ENCODE peak calls at places on chromosomes 3 and 15, in six cellular contexts. B is A549, Y is IMR-90, D is K562, J is HepG2, G is GM12878. U is an unnamed sample.

GRCh38 chr3:164468055-164468454 is 610.2 kb downstream of the SI start:
- DNase-seq in B (no peak), Y (no peak), D (no peak), J (no peak), G (no peak), U (no peak)

GRCh38 chr15:70267879-70268278 is 170.2 kb upstream of the TLE3 start:
- DNase-seq in B (no peak), Y (peak; percentile 15), D (no peak), J (no peak), G (no peak), U (no peak)

GRCh38 chr15:43183270-43183669 is 1.9 kb upstream of the CCNDBP1 start:
- DNase-seq in B (no peak), Y (no peak), D (no peak), J (no peak), G (no peak), U (no peak)

GRCh38 chr3:385151-385550 is 188.6 kb downstream of the CHL1 start:
- DNase-seq in B (peak; percentile 5), Y (peak; percentile 17), D (no peak), J (no peak), G (no peak), U (no peak)

GRCh38 chr3:184428561-184429175 is 48.8 kb downstream of the CHRD start:
- DNase-seq in B (no peak), Y (no peak), D (no peak), J (no peak), G (no peak), U (no peak)

GRCh38 chr3:33439421-33440327 is 531 bp downstream of the UBP1 start:
- DNase-seq in B (peak; percentile 54), Y (peak; percentile 15), D (peak; percentile 81), J (peak; percentile 21), G (no peak), U (peak; percentile 45)

GRCh38 chr15:57735891-57736290 is 29.4 kb downstream of the POLR2M start:
- DNase-seq in B (no peak), Y (no peak), D (no peak), J (no peak), G (no peak), U (no peak)

GRCh38 chr3:195767792-195768191 is 43.9 kb downstream of the MUC4 start:
- DNase-seq in B (no peak), Y (no peak), D (no peak), J (no peak), G (no peak), U (no peak)

GRCh38 chr15:41416162-41416741 is 643 bp upstream of the RTF1 start:
- DNase-seq in B (no peak), Y (no peak), D (no peak), J (no peak), G (no peak), U (no peak)

GRCh38 chr3:13348671-13349396 is 71.3 kb downstream of the NUP210 start:
- DNase-seq in B (no peak), Y (peak; percentile 7), D (no peak), J (no peak), G (no peak), U (no peak)

GRCh38 chr15:20348900-20349773 is 192.5 kb downstream of the GOLGA6L6 start:
- DNase-seq in B (peak; percentile 6), Y (no peak), D (peak; percentile 16), J (no peak), G (no peak), U (no peak)

GRCh38 chr15:23504003-23504402 is 57.0 kb upstream of the GOLGA6L2 start:
- DNase-seq in B (no peak), Y (no peak), D (no peak), J (no peak), G (no peak), U (no peak)

GRCh38 chr3:60246361-60246760 is 1004.9 kb downstream of the FHIT start:
- DNase-seq in B (no peak), Y (no peak), D (no peak), J (no peak), G (no peak), U (no peak)

GRCh38 chr3:89813500-89813899 is 706.1 kb downstream of the EPHA3 start:
- DNase-seq in B (no peak), Y (no peak), D (no peak), J (no peak), G (no peak), U (no peak)

GRCh38 chr15:82624008-82624407 is 23.2 kb downstream of the CPEB1 start:
- DNase-seq in B (no peak), Y (no peak), D (no peak), J (no peak), G (no peak), U (no peak)

GRCh38 chr15:31412824-31413223 is 86.2 kb downstream of the KLF13 start:
- DNase-seq in B (no peak), Y (no peak), D (no peak), J (no peak), G (no peak), U (no peak)

GRCh38 chr3:100289339-100289738 is 28.5 kb downstream of the TBC1D23 start:
- DNase-seq in B (no peak), Y (peak; percentile 37), D (peak; percentile 82), J (no peak), G (no peak), U (no peak)

GRCh38 chr15:39251413-39252197 is 329.3 kb upstream of the THBS1 start:
- DNase-seq in B (no peak), Y (peak; percentile 60), D (no peak), J (no peak), G (peak; percentile 26), U (no peak)

GRCh38 chr3:108757404-108757982 is at the start of gene RETNLB:
- DNase-seq in B (no peak), Y (no peak), D (no peak), J (no peak), G (no peak), U (no peak)

GRCh38 chr3:71859128-71859519 is 74.2 kb upstream of the PROK2 start:
- DNase-seq in B (peak; percentile 42), Y (no peak), D (peak; percentile 10), J (peak; percentile 16), G (no peak), U (peak; percentile 34)

GRCh38 chr3:98977520-98977919 is 76.0 kb upstream of the DCBLD2 start:
- DNase-seq in B (peak; percentile 89), Y (peak; percentile 91), D (no peak), J (peak; percentile 75), G (peak; percentile 43), U (no peak)

GRCh38 chr3:108472011-108472591 is 38.3 kb downstream of the MYH15 start:
- DNase-seq in B (peak; percentile 73), Y (peak; percentile 95), D (no peak), J (no peak), G (no peak), U (no peak)

GRCh38 chr3:14134291-14134690 is 9.4 kb downstream of the TMEM43 start:
- DNase-seq in B (no peak), Y (no peak), D (no peak), J (no peak), G (no peak), U (no peak)

GRCh38 chr3:124246949-124247348 is 255.0 kb upstream of the ROPN1 start:
- DNase-seq in B (peak; percentile 52), Y (peak; percentile 25), D (peak; percentile 10), J (peak; percentile 43), G (no peak), U (peak; percentile 42)

DNA sequence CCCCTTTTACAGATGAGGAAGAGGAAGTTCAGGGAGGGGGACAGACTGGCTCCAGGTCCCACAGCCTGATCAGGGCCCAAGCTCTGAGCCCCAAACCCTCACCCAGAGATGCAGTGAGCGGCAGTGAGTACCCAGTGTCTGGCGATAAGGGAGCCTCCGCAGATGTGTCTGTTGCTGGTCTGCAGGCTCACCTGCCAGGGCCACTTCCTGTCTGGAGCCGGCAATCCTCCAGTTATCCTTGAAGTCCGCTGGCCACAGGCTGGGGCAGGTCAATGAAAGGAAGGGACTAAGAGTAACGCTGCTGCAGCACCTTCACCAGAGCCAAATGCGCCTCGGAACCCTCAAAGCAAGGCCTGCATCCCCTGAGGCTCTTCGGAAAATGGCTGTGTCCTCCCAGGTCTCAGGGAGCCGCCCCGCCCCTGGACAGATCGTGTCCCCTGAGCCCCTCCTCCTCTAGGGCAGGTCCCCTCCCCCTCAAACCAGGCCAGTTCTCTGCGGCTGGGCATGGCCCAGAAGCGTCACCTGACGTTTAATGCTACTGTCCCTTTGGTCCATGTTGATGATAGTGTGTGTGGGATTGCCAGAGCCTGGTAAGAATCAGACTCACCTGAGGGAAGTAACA is 51.5 kb downstream of the MYL3 start:
- DNase-seq in B (no peak), Y (no peak), D (peak; percentile 55), J (no peak), G (no peak), U (no peak)
- TF ChIP-seq BHLHE40 in B (no peak), Y (no peak), D (no peak), J (no peak), G (no peak), U (no peak)

GRCh38 chr3:9399746-9400145 is 2.3 kb downstream of the SETD5 start:
- DNase-seq in B (peak; percentile 86), Y (peak; percentile 97), D (peak; percentile 69), J (peak; percentile 79), G (no peak), U (peak; percentile 54)

GRCh38 chr3:9398715-9399708 is 1.6 kb downstream of the SETD5 start:
- DNase-seq in B (peak; percentile 58), Y (peak; percentile 66), D (peak; percentile 46), J (peak; percentile 62), G (no peak), U (no peak)

GRCh38 chr3:9397331-9397910 is at the start of gene SETD5:
- DNase-seq in B (peak; percentile 96), Y (peak; percentile 94), D (peak; percentile 98), J (peak; percentile 89), G (peak; percentile 67), U (peak; percentile 82)

GRCh38 chr3:9396632-9397330 is 634 bp upstream of the SETD5 start:
- DNase-seq in B (peak; percentile 99), Y (peak; percentile 100), D (peak; percentile 96), J (peak; percentile 98), G (peak; percentile 98), U (peak; percentile 83)

GRCh38 chr3:9397911-9398714 is 698 bp downstream of the SETD5 start:
- DNase-seq in B (peak; percentile 48), Y (peak; percentile 29), D (peak; percentile 27), J (peak; percentile 40), G (no peak), U (no peak)
- TF ChIP-seq BHLHE40 in B (no peak), Y (no peak), D (peak; percentile 58), J (no peak), G (peak; percentile 23), U (no peak)

GRCh38 chr3:159795776-159796175 is 192.9 kb upstream of the IL12A start:
- DNase-seq in B (no peak), Y (no peak), D (no peak), J (no peak), G (no peak), U (no peak)
- TF ChIP-seq BHLHE40 in B (no peak), Y (no peak), D (no peak), J (no peak), G (no peak), U (no peak)

DNA sequence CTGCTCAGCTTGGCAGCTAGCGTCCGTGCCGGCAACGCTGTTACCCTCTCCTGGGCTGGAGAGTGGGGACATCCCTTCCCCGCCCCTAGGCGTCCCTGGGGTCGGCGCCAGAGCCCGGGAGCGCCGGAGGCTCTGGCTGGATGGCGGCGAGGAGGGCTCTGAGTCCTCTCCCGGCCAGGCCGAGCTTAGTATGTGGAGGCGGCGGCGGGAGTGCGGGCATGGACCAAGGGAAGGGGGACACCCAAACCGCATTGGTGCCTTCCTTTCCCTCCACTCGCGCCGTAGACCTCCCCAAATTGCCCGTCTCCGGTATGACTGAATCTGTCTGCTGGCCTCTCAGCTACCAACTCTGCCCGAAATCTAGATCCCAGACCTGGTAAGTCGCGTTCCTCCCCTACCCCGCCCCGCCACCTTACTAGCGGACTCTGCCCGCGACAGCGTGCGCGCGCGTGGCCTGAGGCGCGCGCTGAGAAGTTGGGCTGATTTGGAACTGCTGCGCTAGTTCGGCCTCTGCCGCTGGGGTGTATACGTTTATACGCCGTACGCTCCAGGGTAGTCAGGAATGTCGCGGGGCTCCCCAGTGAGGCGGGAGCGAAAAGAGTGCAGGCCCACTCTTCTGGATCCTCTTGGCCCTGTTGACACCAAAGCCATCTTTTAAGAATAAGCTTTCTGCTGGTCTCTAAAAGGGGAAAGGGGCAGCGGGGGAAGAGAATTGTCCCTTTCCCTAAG is 12.2 kb downstream of the ZIC1 start:
- DNase-seq in B (no peak), Y (no peak), D (no peak), J (no peak), G (no peak), U (no peak)
- TF ChIP-seq BHLHE40 in B (no peak), Y (no peak), D (no peak), J (no peak), G (no peak), U (no peak)

U was measured in HEK293T.